ENCODE peak calls at places on chromosomes 1 and 21, in ten cellular contexts. One of them, this sample, is unnamed.

GRCh38 chr1:14320518-14320917 is 278.0 kb upstream of the KAZN start:
- DNase-seq in kidney: no peak
- DNase-seq in H4: peak; percentile 84
- DNase-seq in spleen: no peak
- DNase-seq in activated naive CD4-positive, alpha-beta T cell treated with Interleukin-2 at 50 U/mL for 16 hours: no peak
- DNase-seq in nephron progenitor cell: no peak
- DNase-seq in EL: no peak
- DNase-seq in stimulated activated naive CD4-positive, alpha-beta T cell treated with Interleukin-2 at 50 U/mL for 16 hours: no peak
- DNase-seq in HS-27A: no peak
- DNase-seq in foreskin melanocyte: no peak
- DNase-seq in this sample: no peak

GRCh38 chr21:39048574-39048973 is 134.7 kb downstream of the PSMG1 start:
- DNase-seq in kidney: no peak
- DNase-seq in H4: no peak
- DNase-seq in spleen: no peak
- DNase-seq in activated naive CD4-positive, alpha-beta T cell treated with Interleukin-2 at 50 U/mL for 16 hours: no peak
- DNase-seq in nephron progenitor cell: no peak
- DNase-seq in EL: peak; percentile 87
- DNase-seq in stimulated activated naive CD4-positive, alpha-beta T cell treated with Interleukin-2 at 50 U/mL for 16 hours: no peak
- DNase-seq in HS-27A: no peak
- DNase-seq in foreskin melanocyte: peak; percentile 31
- DNase-seq in this sample: no peak

GRCh38 chr1:34101151-34101550 is 63.9 kb downstream of the CSMD2 start:
- DNase-seq in kidney: no peak
- DNase-seq in H4: no peak
- DNase-seq in spleen: no peak
- DNase-seq in activated naive CD4-positive, alpha-beta T cell treated with Interleukin-2 at 50 U/mL for 16 hours: no peak
- DNase-seq in nephron progenitor cell: no peak
- DNase-seq in EL: no peak
- DNase-seq in stimulated activated naive CD4-positive, alpha-beta T cell treated with Interleukin-2 at 50 U/mL for 16 hours: no peak
- DNase-seq in HS-27A: no peak
- DNase-seq in foreskin melanocyte: no peak
- DNase-seq in this sample: no peak

GRCh38 chr1:115609021-115609420 is 32.7 kb upstream of the VANGL1 start:
- DNase-seq in kidney: no peak
- DNase-seq in H4: no peak
- DNase-seq in spleen: no peak
- DNase-seq in activated naive CD4-positive, alpha-beta T cell treated with Interleukin-2 at 50 U/mL for 16 hours: no peak
- DNase-seq in nephron progenitor cell: no peak
- DNase-seq in EL: no peak
- DNase-seq in stimulated activated naive CD4-positive, alpha-beta T cell treated with Interleukin-2 at 50 U/mL for 16 hours: no peak
- DNase-seq in HS-27A: no peak
- DNase-seq in foreskin melanocyte: no peak
- DNase-seq in this sample: no peak

GRCh38 chr1:147673816-147674215 is 3.5 kb upstream of the ACP6 start:
- DNase-seq in kidney: no peak
- DNase-seq in H4: no peak
- DNase-seq in spleen: no peak
- DNase-seq in activated naive CD4-positive, alpha-beta T cell treated with Interleukin-2 at 50 U/mL for 16 hours: no peak
- DNase-seq in nephron progenitor cell: no peak
- DNase-seq in EL: no peak
- DNase-seq in stimulated activated naive CD4-positive, alpha-beta T cell treated with Interleukin-2 at 50 U/mL for 16 hours: no peak
- DNase-seq in HS-27A: no peak
- DNase-seq in foreskin melanocyte: no peak
- DNase-seq in this sample: no peak

GRCh38 chr1:234969630-234970370 is 158.8 kb downstream of the TOMM20 start:
- DNase-seq in kidney: peak; percentile 91
- DNase-seq in H4: peak; percentile 81
- DNase-seq in spleen: no peak
- DNase-seq in activated naive CD4-positive, alpha-beta T cell treated with Interleukin-2 at 50 U/mL for 16 hours: no peak
- DNase-seq in nephron progenitor cell: peak; percentile 80
- DNase-seq in EL: peak; percentile 74
- DNase-seq in stimulated activated naive CD4-positive, alpha-beta T cell treated with Interleukin-2 at 50 U/mL for 16 hours: no peak
- DNase-seq in HS-27A: no peak
- DNase-seq in foreskin melanocyte: peak; percentile 36
- DNase-seq in this sample: peak; percentile 74

GRCh38 chr1:198829948-198830347 is 191.1 kb downstream of the PTPRC start:
- DNase-seq in kidney: no peak
- DNase-seq in H4: no peak
- DNase-seq in spleen: no peak
- DNase-seq in activated naive CD4-positive, alpha-beta T cell treated with Interleukin-2 at 50 U/mL for 16 hours: no peak
- DNase-seq in nephron progenitor cell: no peak
- DNase-seq in EL: peak; percentile 15
- DNase-seq in stimulated activated naive CD4-positive, alpha-beta T cell treated with Interleukin-2 at 50 U/mL for 16 hours: no peak
- DNase-seq in HS-27A: no peak
- DNase-seq in foreskin melanocyte: no peak
- DNase-seq in this sample: no peak

GRCh38 chr1:235878082-235878781 is 11.5 kb upstream of the LYST start:
- DNase-seq in kidney: no peak
- DNase-seq in H4: no peak
- DNase-seq in spleen: peak; percentile 78
- DNase-seq in activated naive CD4-positive, alpha-beta T cell treated with Interleukin-2 at 50 U/mL for 16 hours: no peak
- DNase-seq in nephron progenitor cell: no peak
- DNase-seq in EL: no peak
- DNase-seq in stimulated activated naive CD4-positive, alpha-beta T cell treated with Interleukin-2 at 50 U/mL for 16 hours: no peak
- DNase-seq in HS-27A: no peak
- DNase-seq in foreskin melanocyte: no peak
- DNase-seq in this sample: no peak

GRCh38 chr1:117284408-117285215 is 73.9 kb upstream of the VTCN1 start:
- DNase-seq in kidney: no peak
- DNase-seq in H4: peak; percentile 53
- DNase-seq in spleen: no peak
- DNase-seq in activated naive CD4-positive, alpha-beta T cell treated with Interleukin-2 at 50 U/mL for 16 hours: no peak
- DNase-seq in nephron progenitor cell: no peak
- DNase-seq in EL: peak; percentile 66
- DNase-seq in stimulated activated naive CD4-positive, alpha-beta T cell treated with Interleukin-2 at 50 U/mL for 16 hours: no peak
- DNase-seq in HS-27A: peak; percentile 45
- DNase-seq in foreskin melanocyte: peak; percentile 61
- DNase-seq in this sample: no peak

GRCh38 chr1:112453876-112454275 is 54.9 kb upstream of the WNT2B start:
- DNase-seq in kidney: no peak
- DNase-seq in H4: no peak
- DNase-seq in spleen: no peak
- DNase-seq in activated naive CD4-positive, alpha-beta T cell treated with Interleukin-2 at 50 U/mL for 16 hours: no peak
- DNase-seq in nephron progenitor cell: no peak
- DNase-seq in EL: no peak
- DNase-seq in stimulated activated naive CD4-positive, alpha-beta T cell treated with Interleukin-2 at 50 U/mL for 16 hours: no peak
- DNase-seq in HS-27A: no peak
- DNase-seq in foreskin melanocyte: no peak
- DNase-seq in this sample: no peak

GRCh38 chr1:84862810-84863251 is 30.2 kb downstream of the LPAR3 start:
- DNase-seq in kidney: no peak
- DNase-seq in H4: no peak
- DNase-seq in spleen: no peak
- DNase-seq in activated naive CD4-positive, alpha-beta T cell treated with Interleukin-2 at 50 U/mL for 16 hours: peak; percentile 49
- DNase-seq in nephron progenitor cell: no peak
- DNase-seq in EL: no peak
- DNase-seq in stimulated activated naive CD4-positive, alpha-beta T cell treated with Interleukin-2 at 50 U/mL for 16 hours: peak; percentile 36
- DNase-seq in HS-27A: no peak
- DNase-seq in foreskin melanocyte: no peak
- DNase-seq in this sample: no peak

GRCh38 chr1:55580845-55581332 is 365.7 kb upstream of the USP24 start:
- DNase-seq in kidney: no peak
- DNase-seq in H4: no peak
- DNase-seq in spleen: no peak
- DNase-seq in activated naive CD4-positive, alpha-beta T cell treated with Interleukin-2 at 50 U/mL for 16 hours: no peak
- DNase-seq in nephron progenitor cell: no peak
- DNase-seq in EL: peak; percentile 88
- DNase-seq in stimulated activated naive CD4-positive, alpha-beta T cell treated with Interleukin-2 at 50 U/mL for 16 hours: no peak
- DNase-seq in HS-27A: peak; percentile 91
- DNase-seq in foreskin melanocyte: peak; percentile 97
- DNase-seq in this sample: no peak

GRCh38 chr1:112344754-112345423 is 51.1 kb upstream of the CTTNBP2NL start:
- DNase-seq in kidney: no peak
- DNase-seq in H4: no peak
- DNase-seq in spleen: peak; percentile 34
- DNase-seq in activated naive CD4-positive, alpha-beta T cell treated with Interleukin-2 at 50 U/mL for 16 hours: no peak
- DNase-seq in nephron progenitor cell: no peak
- DNase-seq in EL: no peak
- DNase-seq in stimulated activated naive CD4-positive, alpha-beta T cell treated with Interleukin-2 at 50 U/mL for 16 hours: no peak
- DNase-seq in HS-27A: no peak
- DNase-seq in foreskin melanocyte: no peak
- DNase-seq in this sample: no peak

GRCh38 chr1:178300350-178300699 is 196.4 kb downstream of the CLEC20A start:
- DNase-seq in kidney: no peak
- DNase-seq in H4: no peak
- DNase-seq in spleen: no peak
- DNase-seq in activated naive CD4-positive, alpha-beta T cell treated with Interleukin-2 at 50 U/mL for 16 hours: no peak
- DNase-seq in nephron progenitor cell: no peak
- DNase-seq in EL: no peak
- DNase-seq in stimulated activated naive CD4-positive, alpha-beta T cell treated with Interleukin-2 at 50 U/mL for 16 hours: no peak
- DNase-seq in HS-27A: no peak
- DNase-seq in foreskin melanocyte: no peak
- DNase-seq in this sample: no peak

GRCh38 chr1:230067871-230068814 is 1.1 kb downstream of the GALNT2 start:
- DNase-seq in kidney: peak; percentile 82
- DNase-seq in H4: no peak
- DNase-seq in spleen: peak; percentile 91
- DNase-seq in activated naive CD4-positive, alpha-beta T cell treated with Interleukin-2 at 50 U/mL for 16 hours: peak; percentile 20
- DNase-seq in nephron progenitor cell: peak; percentile 62
- DNase-seq in EL: peak; percentile 29
- DNase-seq in stimulated activated naive CD4-positive, alpha-beta T cell treated with Interleukin-2 at 50 U/mL for 16 hours: peak; percentile 29
- DNase-seq in HS-27A: no peak
- DNase-seq in foreskin melanocyte: no peak
- DNase-seq in this sample: peak; percentile 42

This sample was measured in left cardiac atrium.